ENCODE peak calls at places on chromosomes 3 and 15, in nine cellular contexts. One of them, this sample, is unnamed.

GRCh38 chr3:101009386-101009785 is 16.2 kb upstream of the ABI3BP start:
- DNase-seq in AG04450: no peak
- DNase-seq in stomach: no peak
- DNase-seq in glutamatergic neuron: no peak
- DNase-seq in breast epithelium: no peak
- DNase-seq in astrocyte of the spinal cord: no peak
- DNase-seq in mucosa of descending colon: no peak
- DNase-seq in pancreas: no peak
- DNase-seq in GM12865: no peak
- DNase-seq in this sample: no peak

GRCh38 chr3:52518723-52519444 is 14.8 kb downstream of the NT5DC2 start:
- DNase-seq in AG04450: no peak
- DNase-seq in stomach: peak; percentile 58
- DNase-seq in glutamatergic neuron: no peak
- DNase-seq in breast epithelium: no peak
- DNase-seq in astrocyte of the spinal cord: no peak
- DNase-seq in mucosa of descending colon: peak; percentile 63
- DNase-seq in pancreas: no peak
- DNase-seq in GM12865: no peak
- DNase-seq in this sample: no peak

GRCh38 chr3:120113128-120114116 is 19.2 kb upstream of the GSK3B start:
- DNase-seq in AG04450: peak; percentile 32
- DNase-seq in stomach: peak; percentile 54
- DNase-seq in glutamatergic neuron: no peak
- DNase-seq in breast epithelium: no peak
- DNase-seq in astrocyte of the spinal cord: peak; percentile 63
- DNase-seq in mucosa of descending colon: no peak
- DNase-seq in pancreas: peak; percentile 46
- DNase-seq in GM12865: no peak
- DNase-seq in this sample: no peak

GRCh38 chr3:64291345-64291744 is 66.1 kb upstream of the PRICKLE2 start:
- DNase-seq in AG04450: peak; percentile 54
- DNase-seq in stomach: no peak
- DNase-seq in glutamatergic neuron: no peak
- DNase-seq in breast epithelium: no peak
- DNase-seq in astrocyte of the spinal cord: peak; percentile 83
- DNase-seq in mucosa of descending colon: no peak
- DNase-seq in pancreas: no peak
- DNase-seq in GM12865: no peak
- DNase-seq in this sample: no peak

GRCh38 chr3:188021502-188022040 is 132.4 kb upstream of the LPP start:
- DNase-seq in AG04450: peak; percentile 33
- DNase-seq in stomach: no peak
- DNase-seq in glutamatergic neuron: no peak
- DNase-seq in breast epithelium: no peak
- DNase-seq in astrocyte of the spinal cord: peak; percentile 59
- DNase-seq in mucosa of descending colon: no peak
- DNase-seq in pancreas: no peak
- DNase-seq in GM12865: no peak
- DNase-seq in this sample: no peak

GRCh38 chr15:95845862-95846515 is 484.5 kb upstream of the NR2F2 start:
- DNase-seq in AG04450: peak; percentile 42
- DNase-seq in stomach: no peak
- DNase-seq in glutamatergic neuron: peak; percentile 25
- DNase-seq in breast epithelium: no peak
- DNase-seq in astrocyte of the spinal cord: peak; percentile 69
- DNase-seq in mucosa of descending colon: no peak
- DNase-seq in pancreas: no peak
- DNase-seq in GM12865: no peak
- DNase-seq in this sample: no peak

GRCh38 chr3:176896165-176896564 is 301.1 kb downstream of the TBL1XR1 start:
- DNase-seq in AG04450: no peak
- DNase-seq in stomach: peak; percentile 57
- DNase-seq in glutamatergic neuron: no peak
- DNase-seq in breast epithelium: no peak
- DNase-seq in astrocyte of the spinal cord: no peak
- DNase-seq in mucosa of descending colon: no peak
- DNase-seq in pancreas: no peak
- DNase-seq in GM12865: no peak
- DNase-seq in this sample: no peak

GRCh38 chr3:56928379-56929068 is 126.8 kb upstream of the ARHGEF3 start:
- DNase-seq in AG04450: no peak
- DNase-seq in stomach: no peak
- DNase-seq in glutamatergic neuron: no peak
- DNase-seq in breast epithelium: no peak
- DNase-seq in astrocyte of the spinal cord: peak; percentile 11
- DNase-seq in mucosa of descending colon: no peak
- DNase-seq in pancreas: no peak
- DNase-seq in GM12865: no peak
- DNase-seq in this sample: no peak

GRCh38 chr15:95169701-95170459 is 938.5 kb downstream of the MCTP2 start:
- DNase-seq in AG04450: no peak
- DNase-seq in stomach: peak; percentile 28
- DNase-seq in glutamatergic neuron: no peak
- DNase-seq in breast epithelium: peak; percentile 40
- DNase-seq in astrocyte of the spinal cord: no peak
- DNase-seq in mucosa of descending colon: peak; percentile 21
- DNase-seq in pancreas: no peak
- DNase-seq in GM12865: no peak
- DNase-seq in this sample: peak; percentile 9

GRCh38 chr3:157294444-157294843 is 134.5 kb upstream of the CCNL1 start:
- DNase-seq in AG04450: no peak
- DNase-seq in stomach: no peak
- DNase-seq in glutamatergic neuron: no peak
- DNase-seq in breast epithelium: no peak
- DNase-seq in astrocyte of the spinal cord: no peak
- DNase-seq in mucosa of descending colon: no peak
- DNase-seq in pancreas: no peak
- DNase-seq in GM12865: peak; percentile 16
- DNase-seq in this sample: no peak

GRCh38 chr15:40052604-40053003 is 13.6 kb upstream of the SRP14 start:
- DNase-seq in AG04450: no peak
- DNase-seq in stomach: no peak
- DNase-seq in glutamatergic neuron: no peak
- DNase-seq in breast epithelium: no peak
- DNase-seq in astrocyte of the spinal cord: no peak
- DNase-seq in mucosa of descending colon: peak; percentile 65
- DNase-seq in pancreas: peak; percentile 11
- DNase-seq in GM12865: no peak
- DNase-seq in this sample: no peak

GRCh38 chr3:30502742-30503073 is 103.7 kb upstream of the TGFBR2 start:
- DNase-seq in AG04450: peak; percentile 36
- DNase-seq in stomach: no peak
- DNase-seq in glutamatergic neuron: no peak
- DNase-seq in breast epithelium: no peak
- DNase-seq in astrocyte of the spinal cord: peak; percentile 49
- DNase-seq in mucosa of descending colon: no peak
- DNase-seq in pancreas: no peak
- DNase-seq in GM12865: peak; percentile 21
- DNase-seq in this sample: no peak

GRCh38 chr3:64104691-64105101 is 81.4 kb upstream of the PSMD6 start:
- DNase-seq in AG04450: no peak
- DNase-seq in stomach: no peak
- DNase-seq in glutamatergic neuron: no peak
- DNase-seq in breast epithelium: no peak
- DNase-seq in astrocyte of the spinal cord: peak; percentile 18
- DNase-seq in mucosa of descending colon: no peak
- DNase-seq in pancreas: no peak
- DNase-seq in GM12865: peak; percentile 34
- DNase-seq in this sample: no peak

GRCh38 chr3:161559177-161559998 is 62.8 kb downstream of the OTOL1 start:
- DNase-seq in AG04450: no peak
- DNase-seq in stomach: no peak
- DNase-seq in glutamatergic neuron: no peak
- DNase-seq in breast epithelium: no peak
- DNase-seq in astrocyte of the spinal cord: peak; percentile 70
- DNase-seq in mucosa of descending colon: no peak
- DNase-seq in pancreas: no peak
- DNase-seq in GM12865: peak; percentile 45
- DNase-seq in this sample: no peak

GRCh38 chr3:63344676-63345075 is 66.6 kb downstream of the SYNPR start:
- DNase-seq in AG04450: no peak
- DNase-seq in stomach: no peak
- DNase-seq in glutamatergic neuron: no peak
- DNase-seq in breast epithelium: no peak
- DNase-seq in astrocyte of the spinal cord: no peak
- DNase-seq in mucosa of descending colon: no peak
- DNase-seq in pancreas: no peak
- DNase-seq in GM12865: no peak
- DNase-seq in this sample: no peak

GRCh38 chr3:13491206-13491974 is 11.3 kb downstream of the HDAC11 start:
- DNase-seq in AG04450: no peak
- DNase-seq in stomach: no peak
- DNase-seq in glutamatergic neuron: no peak
- DNase-seq in breast epithelium: no peak
- DNase-seq in astrocyte of the spinal cord: no peak
- DNase-seq in mucosa of descending colon: no peak
- DNase-seq in pancreas: no peak
- DNase-seq in GM12865: no peak
- DNase-seq in this sample: no peak

GRCh38 chr3:12797892-12798558 is 1.5 kb downstream of the CAND2 start:
- DNase-seq in AG04450: no peak
- DNase-seq in stomach: no peak
- DNase-seq in glutamatergic neuron: no peak
- DNase-seq in breast epithelium: no peak
- DNase-seq in astrocyte of the spinal cord: no peak
- DNase-seq in mucosa of descending colon: no peak
- DNase-seq in pancreas: no peak
- DNase-seq in GM12865: no peak
- DNase-seq in this sample: no peak

GRCh38 chr3:123395235-123395634 is 53.7 kb downstream of the ADCY5 start:
- DNase-seq in AG04450: no peak
- DNase-seq in stomach: no peak
- DNase-seq in glutamatergic neuron: no peak
- DNase-seq in breast epithelium: no peak
- DNase-seq in astrocyte of the spinal cord: no peak
- DNase-seq in mucosa of descending colon: peak; percentile 14
- DNase-seq in pancreas: no peak
- DNase-seq in GM12865: no peak
- DNase-seq in this sample: no peak

GRCh38 chr3:56322862-56323261 is 145.4 kb downstream of the ERC2 start:
- DNase-seq in AG04450: no peak
- DNase-seq in stomach: no peak
- DNase-seq in glutamatergic neuron: no peak
- DNase-seq in breast epithelium: no peak
- DNase-seq in astrocyte of the spinal cord: no peak
- DNase-seq in mucosa of descending colon: no peak
- DNase-seq in pancreas: no peak
- DNase-seq in GM12865: peak; percentile 17
- DNase-seq in this sample: no peak

DNA sequence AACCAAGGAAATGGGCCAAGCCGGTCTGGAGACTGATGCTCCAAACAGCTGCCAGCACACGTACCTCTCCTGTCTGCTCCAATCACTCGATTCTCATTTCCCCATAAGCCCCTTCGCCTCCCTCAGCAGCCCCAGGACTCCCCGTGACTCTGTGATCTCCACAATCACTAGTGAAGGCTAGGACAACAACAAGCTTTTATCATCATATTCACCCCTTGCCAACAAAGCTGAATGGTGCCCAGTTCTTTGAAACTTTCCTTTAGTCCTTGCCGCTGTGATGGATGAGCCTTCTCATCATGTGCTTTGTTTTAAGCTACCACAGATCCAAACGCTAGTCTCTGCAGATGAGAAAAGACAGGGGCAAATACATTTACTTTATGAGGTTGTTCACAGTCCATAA is 242.0 kb downstream of the SV2B start:
- DNase-seq in AG04450: no peak
- DNase-seq in stomach: no peak
- DNase-seq in glutamatergic neuron: no peak
- DNase-seq in breast epithelium: no peak
- DNase-seq in astrocyte of the spinal cord: no peak
- DNase-seq in mucosa of descending colon: no peak
- DNase-seq in pancreas: no peak
- DNase-seq in GM12865: no peak
- DNase-seq in this sample: no peak
- TF ChIP-seq CTCF in AG04450: no peak
- TF ChIP-seq CTCF in stomach: no peak
- TF ChIP-seq CTCF in glutamatergic neuron: no peak
- TF ChIP-seq CTCF in breast epithelium: no peak
- TF ChIP-seq CTCF in astrocyte of the spinal cord: no peak
- TF ChIP-seq CTCF in mucosa of descending colon: no peak
- TF ChIP-seq CTCF in pancreas: no peak
- TF ChIP-seq CTCF in GM12865: no peak
- TF ChIP-seq CTCF in this sample: no peak

GRCh38 chr15:58682234-58682633 is 67.3 kb downstream of the ADAM10 start:
- DNase-seq in AG04450: no peak
- DNase-seq in stomach: no peak
- DNase-seq in glutamatergic neuron: no peak
- DNase-seq in breast epithelium: no peak
- DNase-seq in astrocyte of the spinal cord: no peak
- DNase-seq in mucosa of descending colon: no peak
- DNase-seq in pancreas: no peak
- DNase-seq in GM12865: no peak
- DNase-seq in this sample: no peak

GRCh38 chr15:58676766-58677165 is 72.7 kb downstream of the ADAM10 start:
- DNase-seq in AG04450: no peak
- DNase-seq in stomach: no peak
- DNase-seq in glutamatergic neuron: no peak
- DNase-seq in breast epithelium: no peak
- DNase-seq in astrocyte of the spinal cord: no peak
- DNase-seq in mucosa of descending colon: no peak
- DNase-seq in pancreas: no peak
- DNase-seq in GM12865: no peak
- DNase-seq in this sample: no peak

GRCh38 chr15:58678683-58679082 is 70.8 kb downstream of the ADAM10 start:
- DNase-seq in AG04450: no peak
- DNase-seq in stomach: no peak
- DNase-seq in glutamatergic neuron: no peak
- DNase-seq in breast epithelium: no peak
- DNase-seq in astrocyte of the spinal cord: no peak
- DNase-seq in mucosa of descending colon: no peak
- DNase-seq in pancreas: no peak
- DNase-seq in GM12865: no peak
- DNase-seq in this sample: no peak

GRCh38 chr15:58677426-58677825 is 72.1 kb downstream of the ADAM10 start:
- DNase-seq in AG04450: no peak
- DNase-seq in stomach: no peak
- DNase-seq in glutamatergic neuron: no peak
- DNase-seq in breast epithelium: no peak
- DNase-seq in astrocyte of the spinal cord: no peak
- DNase-seq in mucosa of descending colon: no peak
- DNase-seq in pancreas: no peak
- DNase-seq in GM12865: no peak
- DNase-seq in this sample: no peak
- TF ChIP-seq CTCF in AG04450: no peak
- TF ChIP-seq CTCF in stomach: no peak
- TF ChIP-seq CTCF in glutamatergic neuron: no peak
- TF ChIP-seq CTCF in breast epithelium: no peak
- TF ChIP-seq CTCF in astrocyte of the spinal cord: no peak
- TF ChIP-seq CTCF in mucosa of descending colon: no peak
- TF ChIP-seq CTCF in pancreas: no peak
- TF ChIP-seq CTCF in GM12865: no peak
- TF ChIP-seq CTCF in this sample: no peak

GRCh38 chr3:22901684-22902083 is 301.4 kb upstream of the UBE2E2 start:
- DNase-seq in AG04450: no peak
- DNase-seq in stomach: no peak
- DNase-seq in glutamatergic neuron: no peak
- DNase-seq in breast epithelium: no peak
- DNase-seq in astrocyte of the spinal cord: no peak
- DNase-seq in mucosa of descending colon: no peak
- DNase-seq in pancreas: no peak
- DNase-seq in GM12865: no peak
- DNase-seq in this sample: no peak
- TF ChIP-seq CTCF in AG04450: no peak
- TF ChIP-seq CTCF in stomach: no peak
- TF ChIP-seq CTCF in glutamatergic neuron: peak; percentile 3
- TF ChIP-seq CTCF in breast epithelium: no peak
- TF ChIP-seq CTCF in astrocyte of the spinal cord: no peak
- TF ChIP-seq CTCF in mucosa of descending colon: no peak
- TF ChIP-seq CTCF in pancreas: no peak
- TF ChIP-seq CTCF in GM12865: peak; percentile 4
- TF ChIP-seq CTCF in this sample: no peak

GRCh38 chr15:64856429-64857145 is 14.9 kb downstream of the PLEKHO2 start:
- DNase-seq in AG04450: no peak
- DNase-seq in stomach: no peak
- DNase-seq in glutamatergic neuron: no peak
- DNase-seq in breast epithelium: no peak
- DNase-seq in astrocyte of the spinal cord: peak; percentile 64
- DNase-seq in mucosa of descending colon: peak; percentile 58
- DNase-seq in pancreas: peak; percentile 44
- DNase-seq in GM12865: no peak
- DNase-seq in this sample: no peak
- TF ChIP-seq CTCF in AG04450: peak; percentile 23
- TF ChIP-seq CTCF in stomach: no peak
- TF ChIP-seq CTCF in glutamatergic neuron: no peak
- TF ChIP-seq CTCF in breast epithelium: no peak
- TF ChIP-seq CTCF in astrocyte of the spinal cord: peak; percentile 35
- TF ChIP-seq CTCF in mucosa of descending colon: no peak
- TF ChIP-seq CTCF in pancreas: no peak
- TF ChIP-seq CTCF in GM12865: no peak
- TF ChIP-seq CTCF in this sample: no peak

This sample was measured in prostate gland.